ENCODE peak calls at places on chromosomes 5 and 9, in seven cellular contexts. Q is HCT116, T is HepG2, R is SK-N-SH, U is H1, N is GM12878, E is K562. K is an unnamed sample.

GRCh38 chr5:141439411-141440141 is 9.3 kb downstream of the PCDHGA12 start:
- DNase-seq in U (no peak), E (no peak), Q (no peak), N (no peak), T (no peak), R (no peak), K (no peak)

GRCh38 chr9:135152608-135153337 is 65.3 kb downstream of the OLFM1 start:
- DNase-seq in U (peak; percentile 60), E (peak; percentile 72), R (peak; percentile 59), N (no peak), T (peak; percentile 7), Q (peak; percentile 19), K (peak; percentile 59)

GRCh38 chr9:21681641-21682040 is 120.8 kb upstream of the MTAP start:
- DNase-seq in E (no peak), Q (no peak), R (no peak), T (no peak), U (no peak), N (no peak), K (no peak)

GRCh38 chr5:176364765-176365662 is at the start of gene ARL10:
- DNase-seq in U (peak; percentile 72), T (no peak), N (no peak), Q (no peak), E (no peak), R (peak; percentile 91), K (no peak)

GRCh38 chr9:113875420-113875916 is 641 bp upstream of the ZNF618 start:
- DNase-seq in R (no peak), E (no peak), N (no peak), Q (no peak), T (no peak), U (no peak), K (no peak)

GRCh38 chr5:180873628-180874520 is 12.8 kb upstream of the ZFP62 start:
- DNase-seq in E (peak; percentile 71), T (no peak), N (peak; percentile 36), U (no peak), Q (no peak), R (no peak), K (no peak)

GRCh38 chr5:107874810-107875209 is 204.1 kb upstream of the EFNA5 start:
- DNase-seq in Q (no peak), U (no peak), E (no peak), T (no peak), R (no peak), N (no peak), K (no peak)

GRCh38 chr5:3659907-3660306 is 64.3 kb downstream of the IRX1 start:
- DNase-seq in N (no peak), Q (no peak), E (no peak), U (no peak), R (no peak), T (peak; percentile 1), K (no peak)

GRCh38 chr5:66848749-66849641 is 252.8 kb downstream of the MAST4 start:
- DNase-seq in Q (no peak), U (no peak), N (no peak), T (no peak), R (peak; percentile 52), E (no peak), K (no peak)
- TF ChIP-seq JUND in Q (no peak), U (no peak), N (no peak), T (no peak), R (no peak), E (no peak), K (no peak)

DNA sequence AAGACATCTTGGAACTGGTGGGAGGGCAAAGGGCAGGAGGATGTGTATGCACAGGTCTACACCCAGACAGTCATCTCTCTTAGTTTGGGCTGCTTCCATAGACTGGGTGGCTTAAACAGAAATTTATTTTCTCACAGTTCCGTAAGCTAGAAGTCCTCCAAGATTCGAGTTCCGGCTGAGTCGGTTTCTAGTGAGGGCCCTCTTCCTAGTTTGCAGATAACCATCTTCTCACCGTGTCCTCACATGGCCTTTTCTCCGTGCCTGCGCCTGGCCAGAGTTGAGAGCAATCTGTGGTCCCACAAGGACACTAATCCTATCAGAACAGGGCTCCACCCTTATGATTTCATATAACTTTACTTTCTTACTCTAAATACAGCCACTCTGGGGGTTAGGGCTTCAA is 4.1 kb downstream of the SMIM32 start:
- DNase-seq in E (no peak), Q (no peak), R (no peak), N (no peak), U (no peak), T (no peak), K (no peak)
- TF ChIP-seq JUND in E (peak; percentile 54), Q (no peak), R (no peak), N (no peak), U (no peak), T (no peak), K (no peak)

DNA sequence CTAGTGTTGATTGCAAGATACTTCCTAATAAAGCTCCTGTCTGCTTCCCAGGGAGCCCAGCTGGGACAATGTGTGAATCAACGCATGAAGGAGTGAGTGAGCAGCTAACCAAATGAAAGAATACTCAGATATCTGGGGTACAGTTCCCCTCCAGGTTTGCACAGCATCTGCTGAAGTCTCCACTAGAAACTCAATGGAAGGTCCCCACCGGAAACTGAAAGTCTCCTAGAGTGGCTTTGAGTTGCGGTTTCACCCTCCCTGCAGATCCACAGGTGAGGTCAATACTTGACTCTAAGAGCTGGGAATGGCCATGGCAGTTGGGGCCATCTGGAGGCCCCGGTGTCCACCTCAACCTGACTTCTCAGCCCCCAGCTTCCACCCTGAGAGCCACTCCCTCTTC is 198.2 kb upstream of the MSX2 start:
- DNase-seq in E (no peak), Q (no peak), R (no peak), U (no peak), T (no peak), N (no peak), K (no peak)
- TF ChIP-seq JUND in E (no peak), Q (no peak), R (no peak), U (no peak), T (no peak), N (no peak), K (no peak)

DNA sequence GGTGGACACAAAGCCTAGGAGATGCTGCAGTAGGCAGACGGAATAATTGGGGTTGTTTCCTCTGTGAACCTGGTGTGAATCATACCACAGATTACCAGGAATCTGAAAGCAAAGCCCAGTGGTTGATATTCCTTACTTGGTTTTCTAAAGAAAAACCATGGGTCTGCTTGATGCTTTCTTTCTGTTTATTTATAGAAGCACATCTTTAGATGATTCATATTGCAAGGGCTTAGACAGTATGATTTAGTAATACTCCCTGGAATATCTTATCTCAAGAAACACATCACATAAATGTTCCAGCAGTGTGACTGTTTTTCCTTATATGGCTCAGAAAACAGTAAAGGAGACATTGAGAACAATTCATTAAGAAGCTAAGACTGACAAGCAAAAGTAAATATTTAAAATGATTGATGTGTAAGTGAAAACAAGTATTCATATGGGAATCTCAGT is 623.3 kb downstream of the RAB3C start:
- DNase-seq in Q (no peak), E (no peak), U (no peak), N (no peak), T (no peak), R (no peak), K (no peak)
- TF ChIP-seq JUND in Q (no peak), E (no peak), U (no peak), N (no peak), T (no peak), R (peak; percentile 84), K (no peak)